ENCODE peak calls at places on chromosomes 12 and 14, in four cellular contexts. I is upper lobe of right lung, C is AG04450, G is amniotic stem cell. A is an unnamed sample.

GRCh38 chr14:22070119-22070982 is 396.7 kb upstream of the OR4E1 start:
- DNase-seq in G (no peak), C (no peak), I (no peak), A (no peak)

GRCh38 chr14:71931492-71932228 is 569 bp upstream of the RGS6 start:
- DNase-seq in C (no peak), I (no peak), G (no peak), A (no peak)

GRCh38 chr12:133227281-133227852 is 8.3 kb downstream of the ANHX start:
- DNase-seq in G (no peak), I (no peak), C (no peak), A (no peak)

GRCh38 chr12:31702047-31702446 is 26.8 kb downstream of the AMN1 start:
- DNase-seq in C (no peak), I (no peak), G (no peak), A (no peak)

GRCh38 chr12:76242813-76243540 is 105.2 kb downstream of the BBS10 start:
- DNase-seq in C (no peak), I (no peak), G (no peak), A (no peak)

GRCh38 chr14:20622816-20623291 is 18.6 kb downstream of the OR6S1 start:
- DNase-seq in G (no peak), C (no peak), I (peak), A (no peak)

GRCh38 chr12:117012189-117012805 is 86.9 kb downstream of the TESC start:
- DNase-seq in I (no peak), G (no peak), C (no peak), A (no peak)

GRCh38 chr14:48792376-48793024 is 793.7 kb downstream of the RPS29 start:
- DNase-seq in C (no peak), G (no peak), I (peak), A (peak)

GRCh38 chr12:92927055-92927435 is 2.0 kb downstream of the EEA1 start:
- DNase-seq in I (no peak), G (peak), C (no peak), A (no peak)

GRCh38 chr12:111152581-111152980 is 216.3 kb downstream of the PHETA1 start:
- DNase-seq in G (no peak), C (no peak), I (no peak), A (no peak)

GRCh38 chr12:77003244-77003643 is 62.1 kb downstream of the E2F7 start:
- DNase-seq in G (no peak), I (no peak), C (no peak), A (no peak)

GRCh38 chr12:57332646-57333312 is 81.8 kb upstream of the STAC3 start:
- DNase-seq in I (no peak), G (no peak), C (no peak), A (no peak)

GRCh38 chr14:55383039-55383438 is 28.6 kb downstream of the ATG14 start:
- DNase-seq in C (no peak), I (no peak), G (no peak), A (no peak)

GRCh38 chr14:104115131-104115600 is 23.2 kb upstream of the KIF26A start:
- DNase-seq in G (no peak), C (no peak), I (peak), A (no peak)

GRCh38 chr12:47808574-47809380 is 10.9 kb downstream of the HDAC7 start:
- DNase-seq in I (no peak), C (no peak), G (no peak), A (no peak)

GRCh38 chr14:24297190-24297964 is 2.2 kb downstream of the DHRS1 start:
- DNase-seq in C (no peak), I (no peak), G (no peak), A (no peak)